ENCODE peak calls at places on chromosomes 16 and 17, in five cellular contexts. V, W, C, Z and F are unnamed samples.

GRCh38 chr17:4444782-4445473 is 11.2 kb downstream of the SPNS3 start:
- DNase-seq in V (peak; percentile 74), Z (no peak), C (no peak), W (no peak), F (no peak)

GRCh38 chr17:64059756-64060155 is 39.3 kb upstream of the ICAM2 start:
- DNase-seq in Z (no peak), V (no peak), W (no peak), C (no peak), F (no peak)

GRCh38 chr16:70454221-70455034 is at the start of gene FCSK:
- DNase-seq in V (peak; percentile 76), Z (peak; percentile 80), W (peak; percentile 50), C (peak; percentile 60), F (peak; percentile 45)

GRCh38 chr16:71645450-71645849 is 19.5 kb downstream of the MARVELD3 start:
- DNase-seq in C (peak; percentile 38), V (peak; percentile 47), Z (peak; percentile 19), W (no peak), F (peak; percentile 13)

GRCh38 chr17:4607261-4607731 is 23.0 kb downstream of the SMTNL2 start:
- DNase-seq in V (no peak), Z (no peak), C (no peak), W (no peak), F (no peak)

GRCh38 chr16:29806096-29806579 is at the start of gene MAZ:
- DNase-seq in V (no peak), C (peak; percentile 91), W (no peak), Z (peak; percentile 78), F (no peak)

GRCh38 chr17:78415821-78416301 is 37.4 kb downstream of the PGS1 start:
- DNase-seq in V (no peak), C (peak; percentile 11), Z (no peak), W (no peak), F (no peak)

GRCh38 chr16:87789437-87790277 is 23.9 kb upstream of the KLHDC4 start:
- DNase-seq in W (no peak), C (peak; percentile 86), Z (no peak), V (peak; percentile 88), F (peak; percentile 82)

GRCh38 chr17:2055494-2056220 is 754 bp downstream of the HIC1 start:
- DNase-seq in V (peak; percentile 54), Z (no peak), W (no peak), C (peak; percentile 55), F (peak; percentile 60)

GRCh38 chr16:82954224-82954929 is 327.6 kb downstream of the CDH13 start:
- DNase-seq in C (peak; percentile 70), Z (no peak), W (no peak), V (no peak), F (peak; percentile 66)

GRCh38 chr17:72715906-72716572 is 376.4 kb downstream of the SLC39A11 start:
- DNase-seq in V (no peak), W (no peak), Z (no peak), C (peak; percentile 98), F (peak; percentile 96)

GRCh38 chr17:77285594-77286390 is 145.0 kb downstream of the SEC14L1 start:
- DNase-seq in V (peak; percentile 92), W (no peak), Z (no peak), C (peak; percentile 89), F (peak; percentile 93)

GRCh38 chr17:73096866-73097265 is 4.4 kb upstream of the SLC39A11 start:
- DNase-seq in V (no peak), C (no peak), W (no peak), Z (no peak), F (peak; percentile 50)

GRCh38 chr17:68595496-68595895 is 5.7 kb downstream of the FAM20A start:
- DNase-seq in Z (no peak), W (no peak), C (no peak), V (peak; percentile 81), F (peak; percentile 67)

GRCh38 chr17:17983376-17983775 is 10.7 kb downstream of the DRC3 start:
- DNase-seq in Z (no peak), V (no peak), C (no peak), W (no peak), F (no peak)

GRCh38 chr17:35432176-35433074 is at the start of gene SLFN12:
- DNase-seq in Z (no peak), W (no peak), C (peak; percentile 98), V (peak; percentile 55), F (peak; percentile 96)

GRCh38 chr16:12341423-12341822 is 364.9 kb downstream of the SNX29 start:
- DNase-seq in C (peak; percentile 75), Z (no peak), V (no peak), W (no peak), F (peak; percentile 77)
- TF ChIP-seq CTCF in C (peak; percentile 44), Z (peak; percentile 21), V (no peak), W (no peak), F (peak; percentile 34)

DNA sequence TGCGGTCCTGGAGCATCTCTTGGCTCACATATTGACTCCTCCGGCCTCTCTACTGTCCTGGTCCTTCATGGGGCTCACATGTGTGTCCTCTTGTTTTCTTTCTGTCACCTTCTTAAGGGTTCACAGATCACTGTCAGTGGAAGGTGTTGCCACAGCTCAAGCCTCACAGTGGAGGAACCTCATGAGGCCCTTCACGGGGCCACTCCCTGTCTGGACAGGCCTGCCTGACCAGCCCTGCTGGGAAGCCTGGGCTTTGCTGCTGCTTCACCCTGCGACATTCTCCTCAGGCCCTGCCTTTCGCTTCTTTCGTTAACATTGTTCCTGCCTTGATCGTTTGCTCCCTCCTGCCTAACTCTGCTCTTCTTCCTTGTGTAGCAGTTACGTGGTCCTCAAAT is 56.0 kb downstream of the WDR45B start:
- DNase-seq in Z (no peak), C (no peak), V (no peak), W (no peak), F (peak; percentile 9)
- H3K4me3 ChIP-seq in Z (no peak overlapping the region), C (no peak overlapping the region), V (no peak overlapping the region), W (no peak overlapping the region), F (no peak overlapping the region)

DNA sequence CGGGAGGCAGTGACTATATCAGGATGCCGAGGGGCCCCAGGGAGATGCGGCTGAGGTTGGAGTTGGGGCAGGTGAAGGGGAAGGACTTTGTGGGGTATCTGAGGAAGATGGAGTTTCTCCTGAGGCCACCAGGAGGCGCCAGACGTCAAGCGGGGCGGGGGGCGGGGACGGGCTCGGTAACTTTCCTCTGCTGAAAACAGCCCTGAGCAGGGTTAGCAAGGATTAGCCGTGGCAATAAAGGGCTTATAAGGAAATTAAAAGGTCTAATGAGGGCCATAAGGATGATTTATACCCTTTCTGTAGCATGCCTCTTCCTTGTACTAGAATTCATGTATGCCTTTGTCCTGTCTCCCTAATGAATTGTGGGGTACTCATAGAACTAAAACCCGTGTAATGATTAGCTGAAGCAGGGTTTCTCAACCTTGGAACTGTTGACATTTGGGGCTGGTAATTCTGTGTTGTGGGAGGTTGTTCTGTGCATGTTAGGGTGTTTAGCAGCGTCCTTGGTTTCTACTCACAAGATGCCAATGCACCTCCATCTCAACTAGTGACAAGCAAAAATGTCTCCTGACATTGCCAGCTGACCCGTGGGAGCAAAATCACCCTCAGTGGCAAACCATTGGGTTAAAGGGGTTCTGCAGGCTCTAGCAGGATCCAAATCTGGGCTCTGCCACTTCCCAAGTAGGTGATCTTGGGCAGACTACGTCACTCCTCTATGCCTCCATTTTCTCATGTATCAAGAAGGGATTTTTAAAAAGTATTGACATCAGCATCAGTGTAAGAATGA is 74.8 kb upstream of the GRIN2A start:
- DNase-seq in V (peak; percentile 62), W (peak; percentile 9), C (no peak), Z (peak; percentile 87), F (peak; percentile 7)
- TF ChIP-seq CTCF in V (peak; percentile 69), W (peak; percentile 81), C (peak; percentile 63), Z (peak; percentile 82), F (peak; percentile 64)

GRCh38 chr17:58886514-58886913 is 130.9 kb downstream of the PPM1E start:
- DNase-seq in C (no peak), V (no peak), Z (no peak), W (no peak), F (no peak)
- H3K4me3 ChIP-seq in C (no peak overlapping the region), V (no peak overlapping the region), Z (no peak overlapping the region), W (no peak overlapping the region), F (no peak overlapping the region)

GRCh38 chr17:54530398-54530797 is 370.3 kb upstream of the TOM1L1 start:
- DNase-seq in V (no peak), C (no peak), Z (no peak), W (no peak), F (no peak)

GRCh38 chr17:54537656-54538055 is 363.0 kb upstream of the TOM1L1 start:
- DNase-seq in Z (no peak), W (no peak), V (no peak), C (no peak), F (no peak)

GRCh38 chr17:54536306-54536705 is 364.3 kb upstream of the TOM1L1 start:
- DNase-seq in Z (no peak), W (no peak), V (no peak), C (no peak), F (no peak)
- TF ChIP-seq CTCF in Z (no peak), W (no peak), V (no peak), C (no peak), F (no peak)